ENCODE peak calls at places on chromosomes 13 and 19, in seven cellular contexts. V is T1000; I is anterior cingulate cortex; O is HuH-7.5; X is stimulated activated CD8-positive, alpha-beta memory T cell treated with anti-CD3 and anti-CD28 coated beads, Interleukin-7, amount 100 ng/mL, for 1 hour; M is astrocyte of the cerebellum; R is tibial artery. J is an unnamed sample.

GRCh38 chr13:62643007-62643483 is 1227.4 kb upstream of the PCDH20 start:
- DNase-seq in V (peak), I (peak), R (no peak), X (no peak), O (no peak), M (no peak), J (no peak)

GRCh38 chr13:59494560-59494970 is 669.2 kb downstream of the DIAPH3 start:
- DNase-seq in R (no peak), I (no peak), X (no peak), O (no peak), M (peak), V (no peak), J (no peak)

GRCh38 chr19:39405930-39406655 is 554 bp upstream of the ZFP36 start:
- DNase-seq in O (peak), R (peak), X (peak), I (no peak), M (no peak), V (no peak), J (peak)

GRCh38 chr19:44539236-44539819 is 9.9 kb upstream of the CEACAM20 start:
- DNase-seq in I (no peak), O (no peak), X (no peak), M (no peak), V (no peak), R (no peak), J (no peak)

GRCh38 chr19:38190061-38190460 is 34.0 kb downstream of the DPF1 start:
- DNase-seq in I (no peak), X (no peak), M (no peak), O (no peak), R (no peak), V (no peak), J (no peak)

GRCh38 chr19:11422163-11423068 is 3.3 kb upstream of the RGL3 start:
- DNase-seq in M (no peak), I (peak), X (peak), V (peak), O (no peak), R (peak), J (peak)

GRCh38 chr19:6066661-6067646 is 43.3 kb downstream of the RFX2 start:
- DNase-seq in V (peak), I (peak), R (peak), X (no peak), O (peak), M (peak), J (no peak)

GRCh38 chr13:50731400-50731799 is 112.1 kb downstream of the DLEU7 start:
- DNase-seq in V (no peak), O (no peak), M (peak), X (no peak), R (no peak), I (no peak), J (no peak)

GRCh38 chr19:58482372-58482771 is 6.2 kb downstream of the ZNF446 start:
- DNase-seq in V (no peak), I (no peak), R (no peak), O (no peak), M (no peak), X (no peak), J (no peak)

GRCh38 chr19:6064016-6064702 is 46.1 kb downstream of the RFX2 start:
- DNase-seq in V (no peak), R (no peak), X (no peak), O (no peak), M (no peak), I (no peak), J (no peak)